ENCODE peak calls at places on chromosomes 11 and 22, in ten cellular contexts. K, B, J, O, V, L, X, N, C and S are unnamed samples.

GRCh38 chr11:13314676-13315394 is 37.2 kb downstream of the BMAL1 start:
- DNase-seq in K (no peak), B (no peak), J (no peak), O (no peak), V (no peak), L (no peak), X (no peak), N (no peak), C (no peak), S (no peak)

GRCh38 chr11:20070459-20070858 is 89.8 kb downstream of the DBX1 start:
- DNase-seq in K (no peak), B (peak; percentile 66), J (no peak), O (no peak), V (no peak), L (no peak), X (no peak), N (no peak), C (no peak), S (no peak)

GRCh38 chr11:3857628-3858027 is 2.2 kb downstream of the STIM1 start:
- DNase-seq in K (no peak), B (no peak), J (no peak), O (no peak), V (no peak), L (no peak), X (no peak), N (no peak), C (no peak), S (no peak)

GRCh38 chr11:121337078-121337477 is 44.5 kb downstream of the SC5D start:
- DNase-seq in K (no peak), B (no peak), J (no peak), O (no peak), V (no peak), L (no peak), X (no peak), N (no peak), C (no peak), S (no peak)

GRCh38 chr11:111429066-111429506 is 50.0 kb upstream of the POU2AF1 start:
- DNase-seq in K (no peak), B (peak; percentile 36), J (peak; percentile 40), O (peak; percentile 84), V (peak; percentile 75), L (peak; percentile 64), X (peak; percentile 76), N (peak; percentile 72), C (no peak), S (no peak)

GRCh38 chr22:47178339-47178738 is 415.9 kb downstream of the TBC1D22A start:
- DNase-seq in K (no peak), B (no peak), J (no peak), O (peak; percentile 2), V (no peak), L (no peak), X (no peak), N (no peak), C (no peak), S (no peak)

GRCh38 chr11:9601041-9601875 is 27.8 kb downstream of the WEE1 start:
- DNase-seq in K (no peak), B (peak; percentile 85), J (peak; percentile 95), O (no peak), V (peak; percentile 81), L (no peak), X (no peak), N (peak; percentile 94), C (peak; percentile 51), S (no peak)

GRCh38 chr11:44244649-44245308 is 65.2 kb downstream of the ALX4 start:
- DNase-seq in K (no peak), B (peak; percentile 46), J (peak; percentile 38), O (no peak), V (peak; percentile 38), L (no peak), X (no peak), N (no peak), C (no peak), S (no peak)

GRCh38 chr22:29727248-29727551 is 7.4 kb downstream of the CABP7 start:
- DNase-seq in K (no peak), B (no peak), J (no peak), O (peak; percentile 37), V (peak; percentile 51), L (no peak), X (no peak), N (peak; percentile 44), C (no peak), S (no peak)

GRCh38 chr22:49960967-49961600 is 512 bp downstream of the PIM3 start:
- DNase-seq in K (peak; percentile 75), B (peak; percentile 25), J (peak; percentile 11), O (peak; percentile 48), V (peak; percentile 48), L (peak; percentile 63), X (no peak), N (no peak), C (no peak), S (no peak)

GRCh38 chr11:79439893-79440450 is 858 bp downstream of the TENM4 start:
- DNase-seq in K (no peak), B (peak; percentile 35), J (no peak), O (peak; percentile 57), V (no peak), L (peak; percentile 15), X (no peak), N (no peak), C (no peak), S (no peak)

GRCh38 chr11:79439430-79439892 is 1.4 kb downstream of the TENM4 start:
- DNase-seq in K (no peak), B (peak; percentile 59), J (no peak), O (peak; percentile 56), V (no peak), L (no peak), X (no peak), N (no peak), C (no peak), S (no peak)

GRCh38 chr11:79438631-79439429 is 2.0 kb downstream of the TENM4 start:
- DNase-seq in K (no peak), B (peak; percentile 45), J (no peak), O (peak; percentile 70), V (no peak), L (peak; percentile 24), X (no peak), N (no peak), C (no peak), S (no peak)

GRCh38 chr11:79441159-79441875 is 487 bp upstream of the TENM4 start:
- DNase-seq in K (no peak), B (peak; percentile 56), J (no peak), O (peak; percentile 36), V (no peak), L (no peak), X (no peak), N (peak; percentile 26), C (no peak), S (no peak)

GRCh38 chr11:79440451-79441158 is at the start of gene TENM4:
- DNase-seq in K (peak; percentile 54), B (peak; percentile 90), J (no peak), O (peak; percentile 92), V (peak; percentile 61), L (peak; percentile 36), X (no peak), N (no peak), C (peak; percentile 50), S (peak; percentile 40)
- TF ChIP-seq CTCF in K (peak; percentile 15), B (peak; percentile 36), J (peak; percentile 19), O (no peak), V (no peak), L (no peak), X (no peak), N (no peak), C (no peak), S (peak; percentile 21)

DNA sequence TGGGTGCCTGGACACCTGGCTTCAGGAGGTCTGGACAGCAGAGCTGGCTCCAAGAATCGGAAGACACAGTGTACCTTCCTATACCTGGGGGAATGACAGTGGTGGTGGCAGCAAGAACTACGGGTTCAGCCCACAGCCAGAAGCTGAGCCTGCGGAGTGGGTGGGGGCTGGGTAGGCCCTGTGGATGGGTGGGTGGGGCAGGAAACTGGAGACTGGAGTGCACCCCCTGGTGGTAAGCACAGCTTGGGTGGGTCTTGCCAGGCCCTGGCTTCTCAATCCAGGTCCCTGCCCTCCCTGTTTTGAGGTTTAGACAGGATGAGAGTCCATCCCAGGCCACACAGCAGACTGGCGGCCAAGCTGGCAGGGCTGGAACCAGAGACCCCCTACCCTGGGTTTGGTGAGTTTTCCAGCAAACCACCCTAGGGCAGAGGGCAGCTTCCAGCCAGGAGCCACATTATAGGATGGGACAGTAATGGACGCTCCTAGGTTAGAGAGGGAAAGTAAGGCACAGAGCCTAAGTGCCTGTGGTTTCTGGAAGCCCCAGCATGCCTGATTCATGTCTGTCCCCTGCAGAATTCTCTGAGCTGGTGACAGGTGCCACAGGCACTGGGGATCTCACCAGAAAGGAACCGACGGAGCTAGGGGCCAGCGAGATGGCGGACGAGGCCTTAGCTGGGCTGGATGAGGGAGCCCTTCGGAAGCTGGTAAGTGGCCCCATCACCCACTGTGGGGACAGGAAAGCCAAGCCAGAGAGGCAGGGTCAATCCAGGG is 1.7 kb downstream of the SMTN start:
- DNase-seq in K (peak; percentile 84), B (peak; percentile 26), J (peak; percentile 70), O (peak; percentile 74), V (peak; percentile 79), L (peak; percentile 74), X (peak; percentile 42), N (peak; percentile 28), C (no peak), S (no peak)
- H3K4me3 ChIP-seq in K (peak overlapping the region; percentile 61), B (peak overlapping the region; percentile 83), J (peak overlapping the region; percentile 97), O (peak overlapping the region; percentile 88), V (peak overlapping the region; percentile 90), L (no peak overlapping the region), X (no peak overlapping the region), N (no peak overlapping the region), C (peak overlapping the region; percentile 61), S (peak overlapping the region; percentile 88)

DNA sequence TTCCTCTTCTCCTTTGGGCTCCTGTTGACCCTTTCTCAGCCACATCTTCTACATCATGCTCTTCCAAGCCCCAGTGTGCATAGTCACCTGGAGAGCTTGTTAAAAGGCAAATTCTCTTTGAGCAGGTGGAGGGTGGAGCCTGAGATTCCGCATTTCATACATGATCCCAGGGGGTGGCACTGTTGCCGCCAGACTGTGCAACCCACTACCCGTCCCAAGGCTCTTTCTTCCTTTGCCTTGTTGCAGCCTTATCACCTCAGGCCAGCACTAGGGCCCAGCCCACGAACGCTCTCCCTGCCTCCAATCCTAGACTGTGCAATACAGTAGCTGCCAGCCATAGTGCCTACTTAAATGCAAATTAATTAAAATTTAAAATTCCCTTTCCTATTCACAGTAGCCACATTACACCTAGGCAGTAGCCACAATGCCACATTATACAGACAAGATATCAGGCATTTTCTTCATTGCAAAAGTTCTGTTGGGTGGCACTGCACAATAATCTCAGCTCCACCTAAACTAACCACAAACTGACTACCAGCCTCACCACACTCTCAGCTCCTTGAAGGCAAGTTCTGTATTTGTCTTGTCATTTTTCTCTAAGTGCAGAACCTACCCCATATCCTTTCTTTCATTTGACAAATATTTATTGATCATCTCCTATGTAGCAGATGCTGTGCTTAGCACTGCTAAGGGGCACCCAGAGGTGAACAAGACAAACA is 4.6 kb upstream of the KCNJ5 start:
- DNase-seq in K (no peak), B (no peak), J (no peak), O (no peak), V (no peak), L (peak; percentile 82), X (no peak), N (no peak), C (no peak), S (no peak)
- TF ChIP-seq CTCF in K (no peak), B (peak; percentile 45), J (peak; percentile 57), O (no peak), V (no peak), L (peak; percentile 62), X (no peak), N (no peak), C (no peak), S (peak; percentile 11)

DNA sequence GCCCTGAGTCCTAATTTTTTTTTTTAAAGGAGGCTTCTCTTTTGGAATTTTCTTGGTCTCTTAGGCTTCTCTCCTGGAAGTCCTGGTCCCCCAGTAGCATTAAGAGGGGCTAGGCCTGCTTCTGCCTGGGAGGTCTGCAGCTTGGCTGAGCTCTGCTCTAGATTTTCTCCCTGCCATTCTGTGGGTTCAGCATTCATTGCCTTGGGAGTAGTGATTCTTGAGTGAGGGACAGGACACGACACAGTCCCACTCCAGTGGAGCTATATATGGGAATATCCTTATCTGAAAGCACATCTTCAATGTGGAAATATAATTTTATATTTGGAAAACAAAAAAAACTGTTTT is 3.7 kb downstream of the IGSF22 start:
- DNase-seq in K (no peak), B (no peak), J (no peak), O (no peak), V (no peak), L (no peak), X (no peak), N (no peak), C (no peak), S (no peak)
- H3K4me3 ChIP-seq in K (peak overlapping the region; percentile 63), B (no peak overlapping the region), J (no peak overlapping the region), O (no peak overlapping the region), V (peak overlapping the region; percentile 58), L (no peak overlapping the region), X (no peak overlapping the region), N (no peak overlapping the region), C (no peak overlapping the region), S (peak overlapping the region; percentile 62)